ENCODE peak calls at places on chromosomes 5 and 9, in seven cellular contexts. One of them, this sample, is unnamed.

GRCh38 chr9:90016272-90016671 is 411.5 kb downstream of the GADD45G start:
- DNase-seq in H9: no peak
- DNase-seq in neuronal stem cell: no peak
- DNase-seq in IMR-90: no peak
- DNase-seq in mesenchymal stem cell: no peak
- DNase-seq in trophoblast cell: no peak
- DNase-seq in H1: no peak
- DNase-seq in this sample: peak; percentile 52

GRCh38 chr5:30768061-30768460 is 425.4 kb upstream of the CDH6 start:
- DNase-seq in H9: no peak
- DNase-seq in neuronal stem cell: no peak
- DNase-seq in IMR-90: peak; percentile 40
- DNase-seq in mesenchymal stem cell: no peak
- DNase-seq in trophoblast cell: no peak
- DNase-seq in H1: no peak
- DNase-seq in this sample: no peak

GRCh38 chr5:122515709-122516431 is 203.8 kb downstream of the SNCAIP start:
- DNase-seq in H9: peak; percentile 74
- DNase-seq in neuronal stem cell: peak; percentile 65
- DNase-seq in IMR-90: peak; percentile 81
- DNase-seq in mesenchymal stem cell: peak; percentile 76
- DNase-seq in trophoblast cell: peak; percentile 68
- DNase-seq in H1: peak; percentile 50
- DNase-seq in this sample: peak; percentile 89

GRCh38 chr5:136998864-136999263 is 500.3 kb downstream of the SPOCK1 start:
- DNase-seq in H9: no peak
- DNase-seq in neuronal stem cell: no peak
- DNase-seq in IMR-90: no peak
- DNase-seq in mesenchymal stem cell: no peak
- DNase-seq in trophoblast cell: no peak
- DNase-seq in H1: no peak
- DNase-seq in this sample: no peak

GRCh38 chr9:113641100-113641885 is 177.8 kb downstream of the RGS3 start:
- DNase-seq in H9: no peak
- DNase-seq in neuronal stem cell: no peak
- DNase-seq in IMR-90: peak; percentile 52
- DNase-seq in mesenchymal stem cell: no peak
- DNase-seq in trophoblast cell: no peak
- DNase-seq in H1: no peak
- DNase-seq in this sample: no peak

GRCh38 chr5:71770381-71770780 is 51.3 kb downstream of the CARTPT start:
- DNase-seq in H9: no peak
- DNase-seq in neuronal stem cell: no peak
- DNase-seq in IMR-90: no peak
- DNase-seq in mesenchymal stem cell: no peak
- DNase-seq in trophoblast cell: no peak
- DNase-seq in H1: no peak
- DNase-seq in this sample: no peak

GRCh38 chr9:101465330-101465915 is 29.8 kb upstream of the ALDOB start:
- DNase-seq in H9: peak; percentile 41
- DNase-seq in neuronal stem cell: peak; percentile 14
- DNase-seq in IMR-90: peak; percentile 70
- DNase-seq in mesenchymal stem cell: peak; percentile 75
- DNase-seq in trophoblast cell: peak; percentile 12
- DNase-seq in H1: peak; percentile 19
- DNase-seq in this sample: peak; percentile 86

GRCh38 chr5:181084631-181085195 is 44.6 kb downstream of the BTNL9 start:
- DNase-seq in H9: no peak
- DNase-seq in neuronal stem cell: no peak
- DNase-seq in IMR-90: no peak
- DNase-seq in mesenchymal stem cell: no peak
- DNase-seq in trophoblast cell: no peak
- DNase-seq in H1: no peak
- DNase-seq in this sample: peak; percentile 19

GRCh38 chr5:317086-317811 is 4.3 kb upstream of the AHRR start:
- DNase-seq in H9: peak; percentile 88
- DNase-seq in neuronal stem cell: peak; percentile 64
- DNase-seq in IMR-90: peak; percentile 74
- DNase-seq in mesenchymal stem cell: peak; percentile 81
- DNase-seq in trophoblast cell: peak; percentile 78
- DNase-seq in H1: peak; percentile 50
- DNase-seq in this sample: peak; percentile 83

GRCh38 chr5:21919417-21920022 is 933.6 kb downstream of the CDH12 start:
- DNase-seq in H9: peak; percentile 30
- DNase-seq in neuronal stem cell: peak; percentile 20
- DNase-seq in IMR-90: peak; percentile 45
- DNase-seq in mesenchymal stem cell: peak; percentile 41
- DNase-seq in trophoblast cell: no peak
- DNase-seq in H1: no peak
- DNase-seq in this sample: peak; percentile 61

GRCh38 chr9:127505396-127506116 is 54.2 kb downstream of the LRSAM1 start:
- DNase-seq in H9: peak; percentile 73
- DNase-seq in neuronal stem cell: no peak
- DNase-seq in IMR-90: no peak
- DNase-seq in mesenchymal stem cell: peak; percentile 72
- DNase-seq in trophoblast cell: no peak
- DNase-seq in H1: no peak
- DNase-seq in this sample: peak; percentile 54

DNA sequence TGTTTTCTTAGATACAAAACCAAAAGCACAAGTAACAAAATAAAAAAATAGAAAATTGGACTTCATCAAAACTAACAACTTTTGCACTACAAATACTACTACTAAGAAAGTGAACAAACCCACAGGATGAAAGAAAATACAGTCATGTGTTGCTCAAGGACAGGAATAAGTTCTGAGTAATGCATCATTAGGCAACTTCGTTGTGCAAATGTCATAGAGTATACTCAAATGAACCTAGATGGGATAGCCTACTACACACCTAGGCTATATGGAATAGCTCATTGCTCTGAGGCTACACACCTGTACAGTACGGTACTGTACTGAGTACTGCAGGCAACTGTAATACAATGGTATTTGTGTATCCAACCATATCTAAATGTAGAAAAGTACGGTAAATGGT is 88.3 kb downstream of the RAPGEF1 start:
- DNase-seq in H9: no peak
- DNase-seq in neuronal stem cell: no peak
- DNase-seq in IMR-90: peak; percentile 69
- DNase-seq in mesenchymal stem cell: peak; percentile 77
- DNase-seq in trophoblast cell: peak; percentile 60
- DNase-seq in H1: no peak
- DNase-seq in this sample: no peak
- H2AK5ac ChIP-seq in H9: no peak overlapping the region
- H2AK5ac ChIP-seq in neuronal stem cell: no peak overlapping the region
- H2AK5ac ChIP-seq in IMR-90: no peak overlapping the region
- H2AK5ac ChIP-seq in mesenchymal stem cell: no peak overlapping the region
- H2AK5ac ChIP-seq in trophoblast cell: no peak overlapping the region
- H2AK5ac ChIP-seq in H1: no peak overlapping the region
- H2AK5ac ChIP-seq in this sample: no peak overlapping the region

GRCh38 chr5:139185589-139185988 is 12.6 kb downstream of the SIL1 start:
- DNase-seq in H9: no peak
- DNase-seq in neuronal stem cell: no peak
- DNase-seq in IMR-90: no peak
- DNase-seq in mesenchymal stem cell: peak; percentile 38
- DNase-seq in trophoblast cell: no peak
- DNase-seq in H1: no peak
- DNase-seq in this sample: no peak
- H2BK120ac ChIP-seq in H9: no peak overlapping the region
- H2BK120ac ChIP-seq in neuronal stem cell: no peak overlapping the region
- H2BK120ac ChIP-seq in IMR-90: peak overlapping the region; percentile 59
- H2BK120ac ChIP-seq in mesenchymal stem cell: no peak overlapping the region
- H2BK120ac ChIP-seq in trophoblast cell: no peak overlapping the region
- H2BK120ac ChIP-seq in H1: no peak overlapping the region
- H2BK120ac ChIP-seq in this sample: no peak overlapping the region

GRCh38 chr5:142056831-142057696 is 44.2 kb upstream of the GNPDA1 start:
- DNase-seq in H9: no peak
- DNase-seq in neuronal stem cell: no peak
- DNase-seq in IMR-90: no peak
- DNase-seq in mesenchymal stem cell: no peak
- DNase-seq in trophoblast cell: no peak
- DNase-seq in H1: no peak
- DNase-seq in this sample: no peak
- H2AK5ac ChIP-seq in H9: no peak overlapping the region
- H2AK5ac ChIP-seq in neuronal stem cell: no peak overlapping the region
- H2AK5ac ChIP-seq in IMR-90: no peak overlapping the region
- H2AK5ac ChIP-seq in mesenchymal stem cell: no peak overlapping the region
- H2AK5ac ChIP-seq in trophoblast cell: no peak overlapping the region
- H2AK5ac ChIP-seq in H1: no peak overlapping the region
- H2AK5ac ChIP-seq in this sample: no peak overlapping the region

GRCh38 chr9:130946778-130947617 is 8.0 kb upstream of the FIBCD1 start:
- DNase-seq in H9: no peak
- DNase-seq in neuronal stem cell: no peak
- DNase-seq in IMR-90: no peak
- DNase-seq in mesenchymal stem cell: no peak
- DNase-seq in trophoblast cell: no peak
- DNase-seq in H1: no peak
- DNase-seq in this sample: no peak

GRCh38 chr9:130943780-130944179 is 4.7 kb upstream of the FIBCD1 start:
- DNase-seq in H9: no peak
- DNase-seq in neuronal stem cell: no peak
- DNase-seq in IMR-90: no peak
- DNase-seq in mesenchymal stem cell: no peak
- DNase-seq in trophoblast cell: no peak
- DNase-seq in H1: no peak
- DNase-seq in this sample: no peak

GRCh38 chr9:130943226-130943625 is 4.2 kb upstream of the FIBCD1 start:
- DNase-seq in H9: no peak
- DNase-seq in neuronal stem cell: no peak
- DNase-seq in IMR-90: no peak
- DNase-seq in mesenchymal stem cell: no peak
- DNase-seq in trophoblast cell: no peak
- DNase-seq in H1: no peak
- DNase-seq in this sample: no peak

GRCh38 chr9:130944510-130945058 is 5.5 kb upstream of the FIBCD1 start:
- DNase-seq in H9: no peak
- DNase-seq in neuronal stem cell: no peak
- DNase-seq in IMR-90: no peak
- DNase-seq in mesenchymal stem cell: no peak
- DNase-seq in trophoblast cell: no peak
- DNase-seq in H1: no peak
- DNase-seq in this sample: no peak

DNA sequence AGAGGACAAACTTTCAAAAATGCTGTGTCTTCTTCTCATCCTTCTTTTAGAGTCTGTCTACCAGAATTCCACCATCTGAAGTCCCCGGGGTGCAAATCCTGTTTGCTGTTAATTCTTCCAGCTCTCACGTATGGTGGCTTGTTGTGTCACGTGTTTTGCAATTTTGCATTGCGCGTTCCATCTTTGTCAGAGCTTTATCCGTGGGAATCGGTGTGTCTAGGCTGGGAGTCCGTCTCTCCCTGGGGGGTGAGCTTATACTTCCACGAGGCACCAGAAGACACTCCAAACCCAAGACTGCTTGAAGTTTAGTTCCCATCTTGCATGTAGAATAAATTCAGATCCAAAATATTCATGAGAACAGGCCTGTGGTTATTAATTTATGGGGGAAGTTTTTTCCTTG is 6.1 kb upstream of the FIBCD1 start:
- DNase-seq in H9: no peak
- DNase-seq in neuronal stem cell: no peak
- DNase-seq in IMR-90: no peak
- DNase-seq in mesenchymal stem cell: no peak
- DNase-seq in trophoblast cell: no peak
- DNase-seq in H1: no peak
- DNase-seq in this sample: no peak
- H2BK120ac ChIP-seq in H9: no peak overlapping the region
- H2BK120ac ChIP-seq in neuronal stem cell: no peak overlapping the region
- H2BK120ac ChIP-seq in IMR-90: no peak overlapping the region
- H2BK120ac ChIP-seq in mesenchymal stem cell: no peak overlapping the region
- H2BK120ac ChIP-seq in trophoblast cell: no peak overlapping the region
- H2BK120ac ChIP-seq in H1: no peak overlapping the region
- H2BK120ac ChIP-seq in this sample: no peak overlapping the region

DNA sequence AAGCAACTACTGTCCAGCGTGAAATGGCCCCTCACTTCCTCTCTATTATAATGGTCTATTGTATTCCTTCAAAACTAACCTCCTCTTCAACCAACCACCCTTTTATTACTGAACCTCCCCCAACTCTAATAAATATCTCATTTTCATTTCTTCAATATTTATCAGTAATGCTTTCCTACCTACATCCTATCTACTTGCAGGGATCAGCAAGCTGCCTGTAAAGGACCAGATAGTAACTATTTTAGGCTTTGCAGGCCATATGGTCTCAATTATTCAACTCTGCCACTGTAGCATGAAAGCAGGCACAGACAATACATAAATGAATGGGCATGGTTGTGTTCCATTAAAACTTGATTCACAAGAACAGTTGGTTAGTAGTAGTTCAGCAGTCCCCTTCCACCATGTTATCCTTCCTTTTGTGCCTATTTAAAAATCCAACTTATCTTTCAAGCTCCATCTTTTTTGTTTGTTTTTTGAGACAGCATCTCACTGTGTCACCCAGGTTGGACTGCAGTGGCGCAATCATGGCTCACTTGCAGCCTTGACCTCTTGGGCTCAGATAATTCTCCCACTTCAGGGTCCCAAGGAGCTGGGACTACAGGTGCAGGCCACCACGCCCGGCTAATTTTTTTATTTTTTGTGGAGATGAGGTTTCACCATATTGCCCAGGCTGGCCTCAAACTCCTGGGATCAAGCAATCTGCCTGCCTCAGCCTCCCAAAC is 45.8 kb downstream of the PCDHGC5 start:
- DNase-seq in H9: no peak
- DNase-seq in neuronal stem cell: no peak
- DNase-seq in IMR-90: no peak
- DNase-seq in mesenchymal stem cell: no peak
- DNase-seq in trophoblast cell: no peak
- DNase-seq in H1: no peak
- DNase-seq in this sample: no peak
- H2AK5ac ChIP-seq in H9: no peak overlapping the region
- H2AK5ac ChIP-seq in neuronal stem cell: no peak overlapping the region
- H2AK5ac ChIP-seq in IMR-90: no peak overlapping the region
- H2AK5ac ChIP-seq in mesenchymal stem cell: no peak overlapping the region
- H2AK5ac ChIP-seq in trophoblast cell: no peak overlapping the region
- H2AK5ac ChIP-seq in H1: no peak overlapping the region
- H2AK5ac ChIP-seq in this sample: no peak overlapping the region

DNA sequence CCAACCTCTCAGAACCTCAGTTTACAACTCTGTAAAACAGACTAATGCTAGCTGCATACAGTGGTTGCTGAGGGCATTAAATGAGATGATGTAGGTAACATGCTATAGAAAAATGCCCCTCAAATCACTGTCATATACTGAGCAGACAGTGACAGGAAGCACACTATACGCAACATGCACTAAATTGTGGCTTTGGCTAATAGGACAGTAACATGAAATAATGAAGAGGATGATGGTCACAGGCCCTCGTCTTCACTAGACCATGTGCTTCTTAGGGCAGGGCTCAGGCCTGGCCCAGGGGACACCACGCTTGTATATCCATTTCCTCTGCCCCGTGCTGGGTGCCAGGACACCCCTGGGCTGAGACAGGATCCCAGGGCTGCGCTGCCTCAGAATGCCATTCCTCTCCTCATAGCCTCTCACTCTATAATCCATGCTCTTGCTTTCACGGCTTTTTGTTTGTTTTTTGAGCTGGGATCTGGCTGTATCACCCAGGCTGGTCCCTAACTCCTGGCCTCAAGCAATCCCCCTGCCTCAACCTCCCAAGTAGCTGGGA is 18.9 kb downstream of the CSF1R start:
- DNase-seq in H9: no peak
- DNase-seq in neuronal stem cell: no peak
- DNase-seq in IMR-90: no peak
- DNase-seq in mesenchymal stem cell: no peak
- DNase-seq in trophoblast cell: no peak
- DNase-seq in H1: no peak
- DNase-seq in this sample: no peak
- H2BK120ac ChIP-seq in H9: no peak overlapping the region
- H2BK120ac ChIP-seq in neuronal stem cell: no peak overlapping the region
- H2BK120ac ChIP-seq in IMR-90: peak overlapping the region; percentile 51
- H2BK120ac ChIP-seq in mesenchymal stem cell: peak overlapping the region; percentile 24
- H2BK120ac ChIP-seq in trophoblast cell: no peak overlapping the region
- H2BK120ac ChIP-seq in H1: no peak overlapping the region
- H2BK120ac ChIP-seq in this sample: no peak overlapping the region

This sample was measured in mesendoderm.